ENCODE peak calls at places on chromosomes 11 and 22, in six cellular contexts. One of them, this sample, is unnamed.
A peak's percentile ranks its signal among the peaks of the same experiment; 100 is the strongest.

GRCh38 chr22:30426395-30427353 is 1.1 kb downstream of the MTFP1 start:
- DNase-seq in SK-N-SH: peak; percentile 86
- DNase-seq in K562: peak; percentile 57
- DNase-seq in H1: peak; percentile 84
- DNase-seq in GM12878: peak; percentile 64
- DNase-seq in HepG2: peak; percentile 70
- DNase-seq in this sample: peak; percentile 62

GRCh38 chr22:45469573-45470383 is 32.9 kb upstream of the FBLN1 start:
- DNase-seq in GM12878: no peak
- DNase-seq in K562: no peak
- DNase-seq in HepG2: no peak
- DNase-seq in SK-N-SH: no peak
- DNase-seq in H1: no peak
- DNase-seq in this sample: no peak

GRCh38 chr22:44738347-44738715 is 14.0 kb upstream of the ARHGAP8 start:
- DNase-seq in K562: peak; percentile 45
- DNase-seq in H1: no peak
- DNase-seq in SK-N-SH: no peak
- DNase-seq in GM12878: no peak
- DNase-seq in HepG2: peak; percentile 22
- DNase-seq in this sample: no peak

GRCh38 chr22:26401726-26402125 is 27.3 kb upstream of the ASPHD2 start:
- DNase-seq in GM12878: no peak
- DNase-seq in K562: peak; percentile 75
- DNase-seq in HepG2: no peak
- DNase-seq in H1: no peak
- DNase-seq in SK-N-SH: no peak
- DNase-seq in this sample: no peak

GRCh38 chr11:47448566-47449427 is at the start of gene RAPSN:
- DNase-seq in HepG2: no peak
- DNase-seq in GM12878: no peak
- DNase-seq in SK-N-SH: no peak
- DNase-seq in K562: no peak
- DNase-seq in H1: no peak
- DNase-seq in this sample: no peak

GRCh38 chr11:116946414-116946813 is 109.0 kb upstream of the APOA1 start:
- DNase-seq in HepG2: no peak
- DNase-seq in SK-N-SH: no peak
- DNase-seq in H1: no peak
- DNase-seq in GM12878: no peak
- DNase-seq in K562: no peak
- DNase-seq in this sample: no peak

GRCh38 chr11:94869186-94869585 is 101.0 kb downstream of the AMOTL1 start:
- DNase-seq in K562: no peak
- DNase-seq in H1: no peak
- DNase-seq in HepG2: no peak
- DNase-seq in GM12878: no peak
- DNase-seq in SK-N-SH: no peak
- DNase-seq in this sample: no peak

GRCh38 chr22:27778299-27779090 is 23.1 kb downstream of the MN1 start:
- DNase-seq in GM12878: no peak
- DNase-seq in H1: no peak
- DNase-seq in K562: no peak
- DNase-seq in HepG2: no peak
- DNase-seq in SK-N-SH: no peak
- DNase-seq in this sample: no peak

GRCh38 chr11:129652828-129653227 is 162.8 kb upstream of the TMEM45B start:
- DNase-seq in HepG2: no peak
- DNase-seq in GM12878: no peak
- DNase-seq in H1: no peak
- DNase-seq in SK-N-SH: no peak
- DNase-seq in K562: no peak
- DNase-seq in this sample: no peak

GRCh38 chr22:45311033-45311531 is 1.3 kb downstream of the FAM118A start:
- DNase-seq in K562: no peak
- DNase-seq in H1: no peak
- DNase-seq in HepG2: no peak
- DNase-seq in SK-N-SH: no peak
- DNase-seq in GM12878: no peak
- DNase-seq in this sample: no peak

GRCh38 chr11:114196994-114197702 is 99.1 kb upstream of the NNMT start:
- DNase-seq in K562: no peak
- DNase-seq in SK-N-SH: no peak
- DNase-seq in H1: no peak
- DNase-seq in HepG2: no peak
- DNase-seq in GM12878: no peak
- DNase-seq in this sample: no peak

GRCh38 chr11:125320347-125321122 is 156.0 kb downstream of the PKNOX2 start:
- DNase-seq in SK-N-SH: no peak
- DNase-seq in GM12878: no peak
- DNase-seq in HepG2: no peak
- DNase-seq in K562: no peak
- DNase-seq in H1: no peak
- DNase-seq in this sample: no peak

GRCh38 chr11:46527586-46527985 is 66.2 kb downstream of the AMBRA1 start:
- DNase-seq in GM12878: no peak
- DNase-seq in H1: no peak
- DNase-seq in K562: no peak
- DNase-seq in SK-N-SH: no peak
- DNase-seq in HepG2: no peak
- DNase-seq in this sample: no peak

GRCh38 chr11:44589301-44589700 is 23.8 kb downstream of the CD82 start:
- DNase-seq in K562: no peak
- DNase-seq in SK-N-SH: no peak
- DNase-seq in GM12878: no peak
- DNase-seq in HepG2: no peak
- DNase-seq in H1: no peak
- DNase-seq in this sample: no peak

GRCh38 chr22:22702874-22703570 is 58.6 kb downstream of the GGTLC2 start:
- DNase-seq in K562: no peak
- DNase-seq in GM12878: no peak
- DNase-seq in H1: no peak
- DNase-seq in HepG2: no peak
- DNase-seq in SK-N-SH: no peak
- DNase-seq in this sample: no peak

GRCh38 chr22:20130319-20130718 is 1.3 kb upstream of the ZDHHC8 start:
- DNase-seq in HepG2: no peak
- DNase-seq in SK-N-SH: no peak
- DNase-seq in GM12878: no peak
- DNase-seq in H1: no peak
- DNase-seq in K562: no peak
- DNase-seq in this sample: no peak

GRCh38 chr11:17730137-17730536 is 4.4 kb upstream of the KCNC1 start:
- DNase-seq in H1: no peak
- DNase-seq in HepG2: no peak
- DNase-seq in SK-N-SH: no peak
- DNase-seq in K562: no peak
- DNase-seq in GM12878: no peak
- DNase-seq in this sample: no peak

GRCh38 chr11:79173615-79174014 is 267.2 kb downstream of the TENM4 start:
- DNase-seq in HepG2: no peak
- DNase-seq in H1: no peak
- DNase-seq in SK-N-SH: no peak
- DNase-seq in GM12878: no peak
- DNase-seq in K562: no peak
- DNase-seq in this sample: no peak

GRCh38 chr11:67396587-67397398 is 4.9 kb downstream of the PPP1CA start:
- DNase-seq in SK-N-SH: no peak
- DNase-seq in H1: no peak
- DNase-seq in GM12878: no peak
- DNase-seq in HepG2: no peak
- DNase-seq in K562: no peak
- DNase-seq in this sample: no peak

GRCh38 chr11:17846852-17847453 is 112.4 kb downstream of the KCNC1 start:
- DNase-seq in HepG2: no peak
- DNase-seq in K562: peak; percentile 17
- DNase-seq in H1: no peak
- DNase-seq in GM12878: no peak
- DNase-seq in SK-N-SH: no peak
- DNase-seq in this sample: no peak

GRCh38 chr11:1029686-1030085 is 6.8 kb downstream of the MUC6 start:
- DNase-seq in HepG2: no peak
- DNase-seq in SK-N-SH: no peak
- DNase-seq in H1: no peak
- DNase-seq in K562: no peak
- DNase-seq in GM12878: no peak
- DNase-seq in this sample: no peak

GRCh38 chr11:121557348-121557747 is 104.6 kb upstream of the SORL1-AS1 start:
- DNase-seq in GM12878: peak; percentile 96
- DNase-seq in HepG2: no peak
- DNase-seq in H1: no peak
- DNase-seq in K562: no peak
- DNase-seq in SK-N-SH: no peak
- DNase-seq in this sample: peak; percentile 50

GRCh38 chr11:35735411-35735810 is 72.8 kb downstream of the TRIM44 start:
- DNase-seq in K562: no peak
- DNase-seq in SK-N-SH: no peak
- DNase-seq in HepG2: no peak
- DNase-seq in GM12878: no peak
- DNase-seq in H1: no peak
- DNase-seq in this sample: no peak

GRCh38 chr11:40354121-40354520 is 1105.3 kb downstream of the LRRC4C start:
- DNase-seq in GM12878: no peak
- DNase-seq in HepG2: no peak
- DNase-seq in SK-N-SH: no peak
- DNase-seq in H1: no peak
- DNase-seq in K562: no peak
- DNase-seq in this sample: no peak

GRCh38 chr22:26648011-26648497 is 9.3 kb upstream of the MIAT start:
- DNase-seq in K562: no peak
- DNase-seq in SK-N-SH: peak; percentile 39
- DNase-seq in HepG2: no peak
- DNase-seq in GM12878: no peak
- DNase-seq in H1: peak; percentile 88
- DNase-seq in this sample: no peak

GRCh38 chr22:28989035-28989464 is 72.6 kb downstream of the C22orf31 start:
- DNase-seq in H1: no peak
- DNase-seq in SK-N-SH: no peak
- DNase-seq in K562: no peak
- DNase-seq in HepG2: no peak
- DNase-seq in GM12878: no peak
- DNase-seq in this sample: no peak

GRCh38 chr11:95318459-95318858 is 87.5 kb upstream of the SESN3 start:
- DNase-seq in SK-N-SH: peak; percentile 33
- DNase-seq in K562: no peak
- DNase-seq in HepG2: no peak
- DNase-seq in GM12878: no peak
- DNase-seq in H1: no peak
- DNase-seq in this sample: no peak

GRCh38 chr11:59206635-59207034 is 6.1 kb downstream of the MPEG1 start:
- DNase-seq in K562: peak; percentile 38
- DNase-seq in HepG2: peak; percentile 42
- DNase-seq in H1: peak; percentile 27
- DNase-seq in SK-N-SH: peak; percentile 34
- DNase-seq in GM12878: no peak
- DNase-seq in this sample: no peak

GRCh38 chr22:35987487-35987886 is 41.1 kb downstream of the RBFOX2 start:
- DNase-seq in K562: no peak
- DNase-seq in GM12878: no peak
- DNase-seq in H1: no peak
- DNase-seq in HepG2: peak; percentile 15
- DNase-seq in SK-N-SH: peak; percentile 18
- DNase-seq in this sample: no peak

GRCh38 chr11:72623052-72623451 is 51.2 kb downstream of the PDE2A start:
- DNase-seq in GM12878: no peak
- DNase-seq in SK-N-SH: no peak
- DNase-seq in H1: no peak
- DNase-seq in HepG2: no peak
- DNase-seq in K562: no peak
- DNase-seq in this sample: no peak

DNA sequence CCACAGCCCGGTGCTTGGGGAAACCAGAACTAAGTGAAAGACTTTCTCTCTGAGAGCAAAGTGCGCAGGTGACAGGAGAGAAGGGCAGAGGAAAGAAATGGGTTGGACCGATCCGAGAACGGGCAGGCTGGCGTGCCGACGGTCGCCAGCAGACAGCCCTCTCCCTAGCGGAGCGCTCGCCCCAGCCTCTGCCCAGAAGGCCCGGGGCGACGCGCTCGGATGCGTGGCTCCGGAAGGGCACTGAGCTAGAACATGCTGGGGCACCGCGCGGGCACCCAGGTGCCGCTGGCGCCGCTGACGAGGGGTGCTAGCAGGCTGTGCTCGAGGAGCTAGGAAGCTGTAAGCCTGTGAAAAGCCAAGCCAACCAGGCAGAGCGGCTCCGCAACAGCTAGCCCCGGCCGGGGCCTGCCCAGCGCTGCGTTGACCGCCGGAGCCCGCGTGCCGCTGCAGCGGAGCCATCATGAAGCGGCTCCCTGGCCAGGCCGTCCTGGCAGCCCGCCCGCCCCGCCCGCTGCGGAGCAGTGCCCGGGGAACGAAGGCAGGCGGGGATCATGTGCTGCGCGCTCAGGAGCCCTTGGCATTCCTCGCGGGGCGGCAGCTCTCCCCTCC is 22.1 kb upstream of the RRAS2 start:
- DNase-seq in SK-N-SH: peak; percentile 92
- DNase-seq in K562: no peak
- DNase-seq in H1: no peak
- DNase-seq in HepG2: peak; percentile 22
- DNase-seq in GM12878: no peak
- DNase-seq in this sample: peak; percentile 14
- TF ChIP-seq POLR2AphosphoS5 in SK-N-SH: no peak
- TF ChIP-seq POLR2AphosphoS5 in K562: no peak
- TF ChIP-seq POLR2AphosphoS5 in H1: no peak
- TF ChIP-seq POLR2AphosphoS5 in HepG2: no peak
- TF ChIP-seq POLR2AphosphoS5 in GM12878: no peak
- TF ChIP-seq POLR2AphosphoS5 in this sample: no peak

DNA sequence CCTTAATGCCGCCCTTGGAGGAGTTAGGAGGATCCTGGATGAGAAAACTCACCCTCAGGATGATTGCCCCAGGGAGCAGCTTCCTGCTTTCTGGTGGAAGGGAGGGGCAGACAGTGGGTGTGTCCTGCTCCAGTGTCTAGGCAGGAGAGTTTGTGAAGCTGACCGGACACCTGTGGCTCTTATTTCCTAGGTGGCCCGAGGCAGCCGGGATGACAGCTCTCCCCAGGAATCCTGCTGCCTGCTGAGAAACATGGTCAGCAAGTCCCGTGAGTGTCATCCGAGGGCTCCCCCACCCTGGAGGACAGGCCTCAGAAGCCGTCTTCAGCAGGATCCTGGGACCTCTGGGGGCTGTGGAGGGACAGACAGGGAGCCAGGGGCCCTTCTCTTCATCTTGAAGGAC is 50.4 kb downstream of the ST3GAL4 start:
- DNase-seq in H1: no peak
- DNase-seq in HepG2: no peak
- DNase-seq in GM12878: no peak
- DNase-seq in K562: no peak
- DNase-seq in SK-N-SH: no peak
- DNase-seq in this sample: no peak
- TF ChIP-seq GABPA in H1: no peak
- TF ChIP-seq GABPA in HepG2: no peak
- TF ChIP-seq GABPA in GM12878: no peak
- TF ChIP-seq GABPA in K562: no peak
- TF ChIP-seq GABPA in SK-N-SH: no peak
- TF ChIP-seq GABPA in this sample: no peak

GRCh38 chr22:37562049-37562784 is 1.9 kb downstream of the CDC42EP1 start:
- DNase-seq in H1: no peak
- DNase-seq in HepG2: no peak
- DNase-seq in K562: no peak
- DNase-seq in GM12878: no peak
- DNase-seq in SK-N-SH: no peak
- DNase-seq in this sample: no peak
- TF ChIP-seq CTCF in H1: no peak
- TF ChIP-seq CTCF in HepG2: no peak
- TF ChIP-seq CTCF in K562: no peak
- TF ChIP-seq CTCF in GM12878: no peak
- TF ChIP-seq CTCF in SK-N-SH: no peak
- TF ChIP-seq CTCF in this sample: no peak

GRCh38 chr22:32044913-32045312 is 1.9 kb downstream of the SLC5A1 start:
- DNase-seq in K562: no peak
- DNase-seq in HepG2: no peak
- DNase-seq in SK-N-SH: peak; percentile 43
- DNase-seq in GM12878: no peak
- DNase-seq in H1: no peak
- DNase-seq in this sample: no peak
- TF ChIP-seq POLR2AphosphoS5 in K562: no peak
- TF ChIP-seq POLR2AphosphoS5 in HepG2: no peak
- TF ChIP-seq POLR2AphosphoS5 in SK-N-SH: no peak
- TF ChIP-seq POLR2AphosphoS5 in GM12878: no peak
- TF ChIP-seq POLR2AphosphoS5 in H1: no peak
- TF ChIP-seq POLR2AphosphoS5 in this sample: no peak